ENCODE peak calls at places on chromosomes 2 and 18, in four cellular contexts. Q is K562, O is H1, W is GM12878. E is an unnamed sample.

GRCh38 chr2:182730486-182730885 is 14.4 kb downstream of the DNAJC10 start:
- DNase-seq in Q (no peak), O (no peak), W (no peak), E (no peak)

GRCh38 chr2:35503738-35504160 is 851.8 kb upstream of the CRIM1 start:
- DNase-seq in Q (no peak), O (no peak), W (no peak), E (no peak)

GRCh38 chr18:40414155-40414754 is 1540.8 kb upstream of the PIK3C3 start:
- DNase-seq in Q (no peak), O (no peak), W (no peak), E (no peak)

GRCh38 chr2:225293638-225294037 is 105.9 kb upstream of the NYAP2 start:
- DNase-seq in Q (no peak), O (no peak), W (no peak), E (no peak)

GRCh38 chr2:239575931-239576445 is 175.2 kb upstream of the HDAC4 start:
- DNase-seq in Q (no peak), O (no peak), W (no peak), E (no peak)

GRCh38 chr2:173373286-173373685 is 18.6 kb downstream of the CDCA7 start:
- DNase-seq in Q (no peak), O (no peak), W (no peak), E (no peak)

GRCh38 chr2:225737556-225737955 is 338.0 kb downstream of the NYAP2 start:
- DNase-seq in Q (no peak), O (no peak), W (no peak), E (no peak)

GRCh38 chr2:114442545-114442944 is at the start of gene DPP10:
- DNase-seq in Q (peak), O (no peak), W (no peak), E (no peak)

GRCh38 chr2:53033416-53033815 is 734.2 kb upstream of the CHAC2 start:
- DNase-seq in Q (no peak), O (no peak), W (no peak), E (no peak)

GRCh38 chr18:12086249-12086648 is 7.4 kb upstream of the ANKRD62 start:
- DNase-seq in Q (no peak), O (no peak), W (no peak), E (no peak)

GRCh38 chr2:164671664-164672396 is 50.5 kb upstream of the GRB14 start:
- DNase-seq in Q (no peak), O (no peak), W (no peak), E (no peak)

GRCh38 chr2:207854484-207855386 is 85.0 kb upstream of the FZD5 start:
- DNase-seq in Q (no peak), O (no peak), W (no peak), E (no peak)

GRCh38 chr2:58920001-58920400 is 678.9 kb upstream of the FANCL start:
- DNase-seq in Q (no peak), O (no peak), W (no peak), E (no peak)

GRCh38 chr18:21997207-21998143 is 171.9 kb upstream of the GATA6 start:
- DNase-seq in Q (peak), O (no peak), W (peak), E (peak)

GRCh38 chr2:216116418-216116817 is 7.3 kb downstream of the XRCC5 start:
- DNase-seq in Q (no peak), O (no peak), W (no peak), E (no peak)

GRCh38 chr18:28350821-28351220 is 173.9 kb upstream of the CDH2 start:
- DNase-seq in Q (no peak), O (no peak), W (no peak), E (no peak)

GRCh38 chr18:13446581-13447470 is 228.3 kb downstream of the LDLRAD4 start:
- DNase-seq in Q (no peak), O (no peak), W (no peak), E (no peak)

GRCh38 chr2:135744761-135745314 is 3.2 kb downstream of the UBXN4 start:
- DNase-seq in Q (peak), O (no peak), W (no peak), E (no peak)

GRCh38 chr18:25675123-25675850 is 323.3 kb upstream of the ZNF521 start:
- DNase-seq in Q (no peak), O (peak), W (no peak), E (no peak)

GRCh38 chr2:156399224-156399949 is 36.8 kb upstream of the GPD2 start:
- DNase-seq in Q (no peak), O (no peak), W (no peak), E (no peak)

GRCh38 chr2:156400704-156401678 is 35.2 kb upstream of the GPD2 start:
- DNase-seq in Q (peak), O (peak), W (peak), E (peak)

GRCh38 chr2:156401863-156402262 is 34.3 kb upstream of the GPD2 start:
- DNase-seq in Q (peak), O (no peak), W (no peak), E (no peak)

GRCh38 chr2:156398176-156398575 is 38.0 kb upstream of the GPD2 start:
- DNase-seq in Q (no peak), O (no peak), W (no peak), E (no peak)

DNA sequence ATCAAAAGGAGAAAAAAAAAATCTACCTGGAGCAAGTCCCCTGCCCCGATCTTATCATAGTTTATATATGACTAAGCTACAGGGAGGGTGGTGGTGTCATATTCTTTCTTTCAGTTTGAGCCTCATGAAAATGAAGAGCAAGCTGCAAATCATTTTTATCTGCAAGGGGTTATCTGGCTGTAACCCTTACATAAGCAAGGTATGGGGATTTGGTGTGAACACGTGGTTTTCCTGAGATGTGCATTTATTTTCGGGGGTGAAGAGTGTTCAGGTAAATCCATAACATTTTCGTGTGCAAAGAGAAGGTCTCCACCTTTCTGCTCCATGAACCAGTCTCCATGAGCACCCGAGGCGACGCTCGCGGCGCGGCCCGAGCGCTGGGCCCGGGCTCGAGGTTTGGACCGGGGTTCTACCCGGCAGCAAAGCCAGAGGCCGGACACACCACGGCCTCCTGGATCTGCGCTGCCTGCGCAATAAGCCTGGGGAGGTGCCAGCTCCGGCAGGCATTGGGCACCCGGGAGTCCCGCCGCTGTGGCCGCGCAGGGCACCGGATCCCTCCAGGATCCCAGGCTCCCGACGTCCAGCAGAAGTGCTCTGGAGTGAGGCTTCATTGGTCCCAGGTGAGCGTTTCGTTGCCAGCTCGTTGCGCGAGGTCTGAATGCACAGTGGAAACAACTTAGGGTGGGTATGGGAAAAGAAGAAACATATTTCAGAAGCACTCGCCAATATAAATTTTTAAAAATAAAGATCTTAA is 36.1 kb upstream of the GPD2 start:
- DNase-seq in Q (peak), O (peak), W (peak), E (peak)
- TF ChIP-seq EGR1 in Q (no peak), O (no peak), W (no peak), E (no peak)

DNA sequence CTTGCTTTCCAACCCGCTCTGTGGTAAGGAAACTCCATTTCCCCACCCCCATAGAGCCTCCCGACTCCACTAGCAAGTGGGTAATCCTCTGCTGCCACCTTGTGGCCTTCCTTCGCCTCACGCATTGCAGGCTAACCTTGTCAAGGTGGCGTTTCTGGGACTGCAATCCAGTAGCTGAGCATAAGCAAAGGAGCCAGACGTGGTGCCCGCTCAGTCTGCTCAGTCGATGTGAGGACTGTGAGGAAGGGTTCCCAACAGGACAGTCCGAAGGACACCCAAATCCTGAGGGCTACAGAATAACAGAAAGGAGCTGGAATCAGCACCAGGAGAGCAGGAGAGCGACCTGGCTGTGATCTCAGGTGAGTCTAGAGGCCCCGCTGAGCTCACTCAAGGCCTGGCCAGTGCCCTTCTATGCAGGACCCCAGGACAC is 144.2 kb downstream of the SUCLG1 start:
- DNase-seq in Q (peak), O (peak), W (peak), E (peak)
- TF ChIP-seq EGR1 in Q (no peak), O (no peak), W (no peak), E (no peak)

DNA sequence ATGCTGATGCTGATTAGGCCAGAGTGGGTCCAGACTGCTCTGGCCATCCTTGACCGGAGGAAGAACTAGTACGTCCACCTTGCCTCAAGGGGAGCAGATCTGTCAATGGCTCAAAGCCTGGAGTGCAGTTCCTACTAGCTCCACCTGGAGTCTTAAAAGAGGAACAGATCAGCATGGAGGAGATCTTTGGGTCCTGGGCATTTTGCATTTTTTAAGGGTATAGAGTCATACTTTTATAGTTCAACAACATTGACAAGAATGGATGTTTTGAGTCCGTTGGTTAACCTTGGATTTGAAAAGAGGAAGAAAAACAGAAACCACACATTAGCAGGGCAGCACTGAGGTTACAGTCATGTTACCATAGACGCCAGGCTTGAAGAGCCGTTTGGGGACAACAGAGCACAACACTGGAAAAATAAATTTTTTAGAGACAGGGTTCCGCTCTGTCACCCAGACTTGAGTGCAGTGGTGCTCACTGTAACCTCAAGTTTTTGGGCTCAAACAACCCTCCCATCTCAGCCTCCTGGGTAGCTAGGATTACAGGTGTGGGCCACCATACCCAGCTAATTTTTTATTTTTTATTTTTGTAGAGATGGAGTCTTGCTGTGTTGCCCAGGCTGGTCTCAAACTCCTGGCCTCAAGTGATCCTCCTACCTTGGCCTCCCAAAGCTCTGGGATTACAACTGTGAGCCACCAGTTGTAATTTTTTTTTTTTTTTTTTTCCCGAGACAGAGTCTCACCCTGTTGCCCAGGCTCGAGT is 78.5 kb downstream of the PRKCE start:
- DNase-seq in Q (peak), O (no peak), W (peak), E (peak)
- TF ChIP-seq EGR1 in Q (no peak), O (no peak), W (no peak), E (no peak)

GRCh38 chr2:100392715-100393114 is 24.8 kb downstream of the CHST10 start:
- DNase-seq in Q (no peak), O (no peak), W (no peak), E (no peak)
- TF ChIP-seq EGR1 in Q (no peak), O (no peak), W (no peak), E (no peak)

GRCh38 chr2:73043978-73044832 is 27.3 kb downstream of the SFXN5 start:
- DNase-seq in Q (no peak), O (no peak), W (no peak), E (no peak)

GRCh38 chr2:73053316-73054114 is 18.0 kb downstream of the SFXN5 start:
- DNase-seq in Q (no peak), O (no peak), W (no peak), E (no peak)

GRCh38 chr2:73054980-73055379 is 16.5 kb downstream of the SFXN5 start:
- DNase-seq in Q (no peak), O (no peak), W (no peak), E (no peak)

DNA sequence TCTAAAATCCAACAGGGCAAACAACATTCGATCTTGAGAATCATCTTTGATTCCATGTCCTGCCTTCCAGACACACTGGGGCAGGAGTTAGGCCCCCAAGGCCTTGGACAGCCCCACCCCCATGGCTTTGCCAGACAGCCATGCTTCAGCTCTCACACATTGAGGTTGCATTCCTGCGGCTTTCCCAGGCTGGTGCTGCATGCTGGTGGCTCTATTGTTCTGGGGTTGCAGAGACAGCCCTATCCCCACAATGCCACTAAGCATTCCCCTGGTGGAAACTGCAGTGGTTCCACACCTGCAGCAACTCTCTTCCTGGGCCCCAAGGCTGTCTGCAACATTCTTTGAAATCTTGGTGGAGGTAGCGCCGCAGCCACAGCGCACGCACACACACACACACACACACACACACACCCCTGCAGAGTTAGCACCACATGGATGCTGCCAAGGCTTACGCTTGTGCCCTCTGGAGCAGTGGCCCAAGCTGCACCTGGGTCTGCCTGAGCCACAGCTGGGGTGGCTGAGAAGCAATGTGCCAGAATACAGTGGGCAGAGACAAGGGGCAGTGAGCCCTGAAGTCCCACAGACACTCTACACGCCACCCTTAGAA is 21.4 kb downstream of the SFXN5 start:
- DNase-seq in Q (no peak), O (no peak), W (no peak), E (no peak)
- TF ChIP-seq EGR1 in Q (no peak), O (no peak), W (no peak), E (no peak)

GRCh38 chr2:236903978-236904377 is 181.7 kb upstream of the COPS8 start:
- DNase-seq in Q (no peak), O (no peak), W (no peak), E (no peak)
- TF ChIP-seq EGR1 in Q (no peak), O (no peak), W (no peak), E (no peak)